ENCODE peak calls at places on chromosome 12, in eight cellular contexts. K is cardiac fibroblast; M is frontal cortex; P is sigmoid colon; C is ACHN; T is T-helper 2 cell; G is activated naive CD4-positive, alpha-beta T cell treated with anti-CD3 and anti-CD28 coated beads, Interleukin-2, amount 50 U/mL, for 72 hours; L is 8988T. S is an unnamed sample.

GRCh38 chr12:38389581-38389980 is 73.0 kb downstream of the ALG10B start:
- DNase-seq in G (no peak), M (no peak), L (no peak), T (no peak), C (no peak), P (no peak), K (no peak), S (no peak)

GRCh38 chr12:122947352-122947792 is 18.9 kb downstream of the ABCB9 start:
- DNase-seq in C (no peak), T (no peak), P (no peak), M (no peak), G (no peak), L (no peak), K (peak), S (no peak)

GRCh38 chr12:32837974-32838373 is 58.6 kb downstream of the PKP2 start:
- DNase-seq in M (no peak), G (no peak), K (no peak), P (no peak), L (no peak), C (no peak), T (no peak), S (no peak)

GRCh38 chr12:107436376-107436775 is 249.2 kb upstream of the PWP1 start:
- DNase-seq in C (peak), K (peak), M (no peak), P (no peak), T (no peak), L (no peak), G (no peak), S (no peak)

GRCh38 chr12:113000433-113000832 is 22.1 kb downstream of the OAS2 start:
- DNase-seq in C (no peak), P (no peak), T (no peak), G (no peak), M (no peak), K (no peak), L (no peak), S (no peak)

GRCh38 chr12:119685375-119685774 is 17.4 kb downstream of the PRKAB1 start:
- DNase-seq in C (no peak), M (no peak), G (no peak), P (no peak), K (no peak), T (no peak), L (no peak), S (no peak)

GRCh38 chr12:78671295-78671694 is 193.3 kb upstream of the SYT1 start:
- DNase-seq in P (no peak), L (no peak), K (peak), T (no peak), C (peak), G (no peak), M (no peak), S (no peak)

GRCh38 chr12:98373019-98373554 is 142.3 kb upstream of the TMPO start:
- DNase-seq in M (peak), K (peak), T (peak), P (no peak), L (no peak), G (no peak), C (peak), S (no peak)

GRCh38 chr12:57276935-57277563 is 26.1 kb upstream of the STAC3 start:
- DNase-seq in P (no peak), L (no peak), G (no peak), K (peak), C (peak), M (no peak), T (peak), S (no peak)

GRCh38 chr12:108099085-108099484 is 30.0 kb upstream of the WSCD2 start:
- DNase-seq in M (no peak), P (no peak), L (no peak), T (no peak), C (peak), K (no peak), G (no peak), S (no peak)

GRCh38 chr12:46373303-46374182 is 970 bp upstream of the SLC38A2 start:
- DNase-seq in G (peak), P (peak), L (peak), M (peak), K (peak), C (peak), T (peak), S (peak)

S was measured in T-helper 1 cell.